ENCODE peak calls at places on chromosomes 5 and 9, in nine cellular contexts. M is stimulated activated naive CD8-positive, alpha-beta T cell treated with anti-CD3 and anti-CD28 coated beads, Interleukin-15, amount 100 ng/mL, for 72 hours; A is NK-92 treated with Interleukin-12 subunit alpha and Interleukin-12 subunit beta, amount 100 ng/mL, for 24 hours; T is fibroblast of pulmonary artery; D is lung; O is WTC11; V is activated CD8-positive, alpha-beta memory T cell treated with anti-CD3 and anti-CD28 coated beads, Interleukin-2, amount 50 U/mL, for 4 hours; W is COR-L47; E is cardiac fibroblast. K is an unnamed sample.

GRCh38 chr9:108621991-108622390 is 233.8 kb downstream of the ACTL7B start:
- DNase-seq in M (no peak), A (no peak), T (no peak), D (no peak), O (no peak), V (no peak), W (no peak), E (no peak), K (no peak)

GRCh38 chr5:180590543-180591248 is 603 bp downstream of the SCGB3A1 start:
- DNase-seq in M (no peak), A (no peak), T (no peak), D (no peak), O (peak), V (no peak), W (no peak), E (no peak), K (no peak)

GRCh38 chr9:16335788-16336580 is 534.5 kb downstream of the BNC2 start:
- DNase-seq in M (no peak), A (no peak), T (peak), D (peak), O (no peak), V (no peak), W (no peak), E (peak), K (peak)

GRCh38 chr5:4129523-4129922 is 533.9 kb downstream of the IRX1 start:
- DNase-seq in M (no peak), A (no peak), T (no peak), D (no peak), O (no peak), V (no peak), W (no peak), E (no peak), K (no peak)

GRCh38 chr9:91771027-91771426 is 179.0 kb downstream of the ROR2 start:
- DNase-seq in M (no peak), A (no peak), T (peak), D (peak), O (peak), V (no peak), W (no peak), E (peak), K (peak)

GRCh38 chr9:91036826-91037510 is 235.3 kb downstream of the SYK start:
- DNase-seq in M (peak), A (no peak), T (peak), D (peak), O (peak), V (peak), W (peak), E (peak), K (peak)

GRCh38 chr9:90801507-90802289 is at the start of gene SYK:
- DNase-seq in M (peak), A (no peak), T (no peak), D (peak), O (peak), V (no peak), W (peak), E (no peak), K (no peak)

GRCh38 chr5:128494516-128494915 is 43.5 kb downstream of the FBN2 start:
- DNase-seq in M (no peak), A (no peak), T (no peak), D (no peak), O (peak), V (no peak), W (no peak), E (no peak), K (no peak)

GRCh38 chr9:6383551-6384225 is 29.3 kb upstream of the UHRF2 start:
- DNase-seq in M (no peak), A (no peak), T (peak), D (no peak), O (no peak), V (no peak), W (no peak), E (peak), K (peak)

GRCh38 chr5:180799194-180799593 is 3.4 kb downstream of the MGAT1 start:
- DNase-seq in M (no peak), A (no peak), T (no peak), D (peak), O (peak), V (peak), W (no peak), E (no peak), K (no peak)

GRCh38 chr5:92552206-92553160 is 1028.5 kb downstream of the NR2F1-AS1 start:
- DNase-seq in M (no peak), A (no peak), T (peak), D (no peak), O (no peak), V (no peak), W (no peak), E (peak), K (peak)

GRCh38 chr5:59833448-59833847 is 60.1 kb downstream of the PDE4D start:
- DNase-seq in M (no peak), A (no peak), T (no peak), D (no peak), O (no peak), V (no peak), W (no peak), E (no peak), K (no peak)

GRCh38 chr9:131178382-131178781 is 53.0 kb downstream of the NUP214 start:
- DNase-seq in M (peak), A (peak), T (peak), D (peak), O (peak), V (peak), W (peak), E (peak), K (peak)

GRCh38 chr9:90988318-90988717 is 186.7 kb downstream of the SYK start:
- DNase-seq in M (no peak), A (no peak), T (no peak), D (no peak), O (no peak), V (no peak), W (no peak), E (no peak), K (no peak)

GRCh38 chr9:113624721-113625120 is 161.2 kb downstream of the RGS3 start:
- DNase-seq in M (no peak), A (no peak), T (no peak), D (no peak), O (no peak), V (no peak), W (no peak), E (peak), K (peak)

GRCh38 chr5:39283231-39283818 is 64.0 kb upstream of the FYB1 start:
- DNase-seq in M (peak), A (no peak), T (peak), D (peak), O (peak), V (peak), W (peak), E (peak), K (peak)

GRCh38 chr9:37056521-37056920 is 22.5 kb upstream of the PAX5 start:
- DNase-seq in M (no peak), A (no peak), T (no peak), D (no peak), O (no peak), V (no peak), W (no peak), E (no peak), K (no peak)